ENCODE peak calls at places on chromosome 15, in four cellular contexts. One of them, this sample, is unnamed. For H3K9me3, the result is how much of the 10 kb centered on the place peaks cover.

GRCh38 chr15:53197426-53197839 is 407.3 kb upstream of the ONECUT1 start:
- DNase-seq in keratinocyte: no peak
- DNase-seq in ovary: peak
- DNase-seq in CD8-positive, alpha-beta T cell: no peak
- DNase-seq in this sample: no peak

GRCh38 chr15:35713733-35714132 is 167.8 kb upstream of the DPH6 start:
- DNase-seq in keratinocyte: peak
- DNase-seq in CD8-positive, alpha-beta T cell: no peak
- DNase-seq in ovary: no peak
- DNase-seq in this sample: no peak

GRCh38 chr15:63086271-63086670 is 35.4 kb upstream of the LACTB start:
- DNase-seq in keratinocyte: no peak
- DNase-seq in ovary: no peak
- DNase-seq in CD8-positive, alpha-beta T cell: no peak
- DNase-seq in this sample: no peak

GRCh38 chr15:44340410-44340809 is 51.9 kb downstream of the GOLM2 start:
- DNase-seq in keratinocyte: peak
- DNase-seq in ovary: no peak
- DNase-seq in CD8-positive, alpha-beta T cell: no peak
- DNase-seq in this sample: no peak

GRCh38 chr15:31467361-31467760 is 140.7 kb downstream of the KLF13 start:
- DNase-seq in ovary: peak
- DNase-seq in CD8-positive, alpha-beta T cell: no peak
- DNase-seq in keratinocyte: no peak
- DNase-seq in this sample: no peak

GRCh38 chr15:85943825-85944224 is 135.8 kb upstream of the AGBL1 start:
- DNase-seq in CD8-positive, alpha-beta T cell: no peak
- DNase-seq in ovary: no peak
- DNase-seq in keratinocyte: no peak
- DNase-seq in this sample: no peak

GRCh38 chr15:68578960-68579935 is at the start of gene CORO2B:
- DNase-seq in keratinocyte: no peak
- DNase-seq in ovary: peak
- DNase-seq in CD8-positive, alpha-beta T cell: no peak
- DNase-seq in this sample: no peak

GRCh38 chr15:80367094-80367493 is 37.1 kb upstream of the ARNT2 start:
- DNase-seq in CD8-positive, alpha-beta T cell: no peak
- DNase-seq in keratinocyte: no peak
- DNase-seq in ovary: no peak
- DNase-seq in this sample: no peak

GRCh38 chr15:58535894-58536293 is 104.1 kb downstream of the LIPC start:
- DNase-seq in keratinocyte: no peak
- DNase-seq in CD8-positive, alpha-beta T cell: no peak
- DNase-seq in ovary: no peak
- DNase-seq in this sample: no peak

GRCh38 chr15:40930430-40931299 is 1.5 kb downstream of the DLL4 start:
- DNase-seq in keratinocyte: no peak
- DNase-seq in CD8-positive, alpha-beta T cell: peak
- DNase-seq in ovary: peak
- DNase-seq in this sample: no peak

GRCh38 chr15:42456539-42456938 is 34.4 kb downstream of the ZNF106 start:
- DNase-seq in keratinocyte: no peak
- DNase-seq in ovary: no peak
- DNase-seq in CD8-positive, alpha-beta T cell: no peak
- DNase-seq in this sample: no peak

GRCh38 chr15:99703603-99704443 is 29.4 kb downstream of the LYSMD4 start:
- DNase-seq in ovary: peak
- DNase-seq in keratinocyte: peak
- DNase-seq in CD8-positive, alpha-beta T cell: no peak
- DNase-seq in this sample: peak

GRCh38 chr15:45499426-45499825 is 23.1 kb downstream of the SLC30A4 start:
- DNase-seq in ovary: no peak
- DNase-seq in CD8-positive, alpha-beta T cell: no peak
- DNase-seq in keratinocyte: no peak
- DNase-seq in this sample: no peak

GRCh38 chr15:85999658-86000057 is 80.0 kb upstream of the AGBL1 start:
- DNase-seq in ovary: no peak
- DNase-seq in keratinocyte: no peak
- DNase-seq in CD8-positive, alpha-beta T cell: no peak
- DNase-seq in this sample: no peak

GRCh38 chr15:88218557-88219214 is 37.9 kb downstream of the NTRK3 start:
- DNase-seq in ovary: no peak
- DNase-seq in CD8-positive, alpha-beta T cell: no peak
- DNase-seq in keratinocyte: no peak
- DNase-seq in this sample: no peak

GRCh38 chr15:42145546-42146455 is 10.6 kb downstream of the PLA2G4F start:
- DNase-seq in CD8-positive, alpha-beta T cell: no peak
- DNase-seq in keratinocyte: no peak
- DNase-seq in ovary: no peak
- DNase-seq in this sample: no peak

GRCh38 chr15:36356978-36357582 is 222.3 kb upstream of the CDIN1 start:
- DNase-seq in ovary: no peak
- DNase-seq in CD8-positive, alpha-beta T cell: no peak
- DNase-seq in keratinocyte: no peak
- DNase-seq in this sample: no peak

GRCh38 chr15:70198441-70199123 is 100.9 kb upstream of the TLE3 start:
- DNase-seq in CD8-positive, alpha-beta T cell: no peak
- DNase-seq in keratinocyte: no peak
- DNase-seq in ovary: no peak
- DNase-seq in this sample: no peak

GRCh38 chr15:54482251-54482650 is 504.0 kb downstream of the UNC13C start:
- DNase-seq in CD8-positive, alpha-beta T cell: no peak
- DNase-seq in keratinocyte: no peak
- DNase-seq in ovary: no peak
- DNase-seq in this sample: no peak

GRCh38 chr15:78974272-78974918 is 29.5 kb upstream of the CTSH start:
- DNase-seq in keratinocyte: no peak
- DNase-seq in CD8-positive, alpha-beta T cell: no peak
- DNase-seq in ovary: no peak
- DNase-seq in this sample: no peak

GRCh38 chr15:85741021-85741421 is 53.7 kb downstream of the KLHL25 start:
- DNase-seq in CD8-positive, alpha-beta T cell: no peak
- DNase-seq in keratinocyte: no peak
- DNase-seq in ovary: no peak
- DNase-seq in this sample: no peak

GRCh38 chr15:31080618-31081017 is 20.9 kb downstream of the TRPM1 start:
- DNase-seq in keratinocyte: no peak
- DNase-seq in ovary: peak
- DNase-seq in CD8-positive, alpha-beta T cell: peak
- DNase-seq in this sample: no peak

GRCh38 chr15:80464952-80465645 is 60.9 kb downstream of the ARNT2 start:
- DNase-seq in keratinocyte: no peak
- DNase-seq in ovary: no peak
- DNase-seq in CD8-positive, alpha-beta T cell: no peak
- DNase-seq in this sample: no peak

GRCh38 chr15:40238481-40238926 is 359 bp upstream of the PAK6 start:
- DNase-seq in CD8-positive, alpha-beta T cell: no peak
- DNase-seq in ovary: no peak
- DNase-seq in keratinocyte: no peak
- DNase-seq in this sample: no peak

GRCh38 chr15:85073556-85074194 is 92.0 kb downstream of the PDE8A start:
- DNase-seq in ovary: no peak
- DNase-seq in keratinocyte: no peak
- DNase-seq in CD8-positive, alpha-beta T cell: no peak
- DNase-seq in this sample: no peak

GRCh38 chr15:37907136-37907535 is 27.3 kb upstream of the TMCO5A start:
- DNase-seq in ovary: no peak
- DNase-seq in keratinocyte: no peak
- DNase-seq in CD8-positive, alpha-beta T cell: no peak
- DNase-seq in this sample: no peak

GRCh38 chr15:72271895-72272212 is 500 bp downstream of the PARP6 start:
- DNase-seq in CD8-positive, alpha-beta T cell: no peak
- DNase-seq in keratinocyte: no peak
- DNase-seq in ovary: no peak
- DNase-seq in this sample: no peak

GRCh38 chr15:31091531-31091930 is 10.0 kb downstream of the TRPM1 start:
- DNase-seq in CD8-positive, alpha-beta T cell: no peak
- DNase-seq in keratinocyte: no peak
- DNase-seq in ovary: no peak
- DNase-seq in this sample: no peak

GRCh38 chr15:69926721-69927120 is 171.0 kb downstream of the TLE3 start:
- DNase-seq in keratinocyte: no peak
- DNase-seq in CD8-positive, alpha-beta T cell: no peak
- DNase-seq in ovary: no peak
- DNase-seq in this sample: no peak

GRCh38 chr15:31047437-31047836 is 54.1 kb downstream of the TRPM1 start:
- DNase-seq in CD8-positive, alpha-beta T cell: no peak
- DNase-seq in keratinocyte: no peak
- DNase-seq in ovary: no peak
- DNase-seq in this sample: no peak

GRCh38 chr15:36005542-36005941 is 459.6 kb upstream of the DPH6 start:
- DNase-seq in ovary: no peak
- DNase-seq in keratinocyte: no peak
- DNase-seq in CD8-positive, alpha-beta T cell: no peak
- DNase-seq in this sample: no peak

GRCh38 chr15:75929799-75930565 is 26.3 kb downstream of the FBXO22 start:
- DNase-seq in ovary: no peak
- DNase-seq in keratinocyte: no peak
- DNase-seq in CD8-positive, alpha-beta T cell: no peak
- DNase-seq in this sample: no peak

GRCh38 chr15:45181491-45182285 is 6.1 kb downstream of the SHF start:
- DNase-seq in ovary: no peak
- DNase-seq in CD8-positive, alpha-beta T cell: no peak
- DNase-seq in keratinocyte: no peak
- DNase-seq in this sample: no peak

GRCh38 chr15:80977627-80978036 is 12.0 kb downstream of the MESD start:
- DNase-seq in keratinocyte: no peak
- DNase-seq in ovary: peak
- DNase-seq in CD8-positive, alpha-beta T cell: peak
- DNase-seq in this sample: no peak

GRCh38 chr15:69224383-69224782 is 63.9 kb downstream of the GLCE start:
- DNase-seq in CD8-positive, alpha-beta T cell: no peak
- DNase-seq in keratinocyte: no peak
- DNase-seq in ovary: no peak
- DNase-seq in this sample: no peak

GRCh38 chr15:32747886-32748285 is 30.1 kb downstream of the GREM1 start:
- DNase-seq in ovary: no peak
- DNase-seq in keratinocyte: no peak
- DNase-seq in CD8-positive, alpha-beta T cell: no peak
- DNase-seq in this sample: no peak

GRCh38 chr15:70066422-70066821 is 31.3 kb downstream of the TLE3 start:
- DNase-seq in ovary: no peak
- DNase-seq in CD8-positive, alpha-beta T cell: no peak
- DNase-seq in keratinocyte: no peak
- DNase-seq in this sample: no peak

GRCh38 chr15:57528940-57529565 is 62.7 kb upstream of the MYZAP start:
- DNase-seq in CD8-positive, alpha-beta T cell: no peak
- DNase-seq in keratinocyte: no peak
- DNase-seq in ovary: no peak
- DNase-seq in this sample: no peak

DNA sequence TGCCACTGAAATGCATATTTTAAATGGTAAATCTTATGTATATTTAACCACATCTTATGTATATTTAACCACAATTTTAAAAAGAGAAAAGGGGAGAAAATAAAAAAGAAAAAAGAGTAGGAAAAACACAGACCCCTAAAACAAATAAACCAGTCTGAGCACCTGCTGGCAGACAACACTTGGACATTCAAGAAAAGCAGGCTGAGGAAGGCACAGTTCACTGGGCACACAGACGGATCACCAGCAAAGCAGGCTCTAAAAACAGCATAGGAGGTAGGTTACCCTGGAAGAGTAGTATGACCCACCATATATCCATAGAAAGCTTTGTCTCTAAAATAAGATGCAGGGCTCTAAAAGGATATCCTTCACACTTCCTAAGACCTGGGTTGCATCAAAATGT is 27.0 kb downstream of the AAGAB start:
- DNase-seq in ovary: no peak
- DNase-seq in CD8-positive, alpha-beta T cell: no peak
- DNase-seq in keratinocyte: no peak
- DNase-seq in this sample: no peak
- H3K4me3 ChIP-seq in ovary: no peak
- H3K4me3 ChIP-seq in CD8-positive, alpha-beta T cell: no peak
- H3K4me3 ChIP-seq in keratinocyte: no peak
- H3K4me3 ChIP-seq in this sample: no peak

DNA sequence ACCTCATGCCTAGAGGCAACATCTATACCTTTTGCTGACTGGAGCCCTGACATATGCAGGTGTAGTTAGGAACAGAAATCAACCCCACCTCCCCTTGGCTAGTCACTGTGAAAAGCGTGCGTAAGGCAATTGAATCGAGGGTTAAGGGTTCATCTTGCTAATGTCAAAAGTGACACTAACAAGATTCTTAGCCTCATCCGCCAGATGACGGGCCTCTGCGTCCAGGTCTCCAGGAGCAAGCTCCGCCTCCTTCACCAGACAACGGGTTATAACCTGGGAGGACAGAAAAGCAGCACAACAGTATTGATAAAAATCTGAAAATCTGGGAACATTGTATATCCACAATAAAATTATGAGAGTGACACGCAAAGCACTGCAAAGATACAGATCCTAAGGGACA is 4.7 kb downstream of the SELENOS start:
- DNase-seq in CD8-positive, alpha-beta T cell: no peak
- DNase-seq in keratinocyte: no peak
- DNase-seq in ovary: no peak
- DNase-seq in this sample: no peak
- H3K27ac ChIP-seq in CD8-positive, alpha-beta T cell: no peak
- H3K27ac ChIP-seq in keratinocyte: no peak
- H3K27ac ChIP-seq in ovary: no peak
- H3K27ac ChIP-seq in this sample: no peak

GRCh38 chr15:27480141-27480530 is 509.2 kb downstream of the GABRG3 start:
- DNase-seq in ovary: no peak
- DNase-seq in CD8-positive, alpha-beta T cell: no peak
- DNase-seq in keratinocyte: no peak
- DNase-seq in this sample: no peak
- H3K9me3 ChIP-seq in ovary: under half
- H3K9me3 ChIP-seq in CD8-positive, alpha-beta T cell: under half
- H3K9me3 ChIP-seq in keratinocyte: under half
- H3K9me3 ChIP-seq in this sample: under half

DNA sequence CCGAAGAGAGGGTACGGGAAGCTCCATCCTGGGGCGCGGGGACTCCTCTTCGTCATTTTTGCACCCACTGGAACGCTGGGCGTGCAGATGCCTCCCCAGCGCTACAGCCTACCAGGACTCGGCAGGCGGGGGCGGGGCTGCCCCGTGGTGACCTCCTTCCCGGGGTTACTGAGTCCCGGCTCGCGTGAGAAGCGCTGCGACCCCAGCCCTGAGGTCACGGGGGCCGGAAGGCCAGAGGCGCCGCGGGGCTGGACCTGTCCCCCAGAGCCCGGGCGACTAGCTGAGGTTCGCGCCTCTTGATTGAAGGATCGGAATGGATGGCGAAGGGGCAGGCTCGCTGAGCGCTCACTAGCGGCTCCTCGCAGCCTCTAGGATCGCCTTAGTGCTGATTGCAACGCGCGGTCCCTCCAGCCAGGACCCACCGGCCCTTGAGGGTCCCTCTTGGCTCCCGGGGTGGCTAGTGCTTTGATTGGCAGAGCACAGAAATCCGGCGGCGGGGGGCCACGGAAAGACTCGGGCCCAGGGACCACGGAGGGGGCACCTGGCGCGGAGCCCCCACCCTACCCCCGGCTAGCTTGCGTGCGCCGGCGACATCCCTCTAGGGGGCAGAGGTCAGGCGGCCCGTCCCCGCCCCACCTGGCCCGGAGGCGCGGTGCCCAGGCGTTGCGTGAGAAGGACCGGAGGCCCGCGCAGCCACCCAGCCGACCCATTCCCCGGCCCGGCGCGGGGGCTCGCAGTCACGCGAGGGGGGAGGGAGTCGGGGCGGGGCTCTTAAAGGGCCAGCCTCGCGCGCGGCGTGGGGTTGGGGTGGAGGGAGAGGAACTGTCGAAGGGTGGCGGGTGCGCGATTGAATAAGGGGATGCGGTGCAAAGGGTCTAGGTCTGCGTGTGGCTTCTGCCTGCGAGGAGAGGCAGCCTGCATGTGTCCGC is 781 bp upstream of the CYP1A1 start:
- DNase-seq in CD8-positive, alpha-beta T cell: peak
- DNase-seq in ovary: peak
- DNase-seq in keratinocyte: no peak
- DNase-seq in this sample: peak
- H3K4me3 ChIP-seq in CD8-positive, alpha-beta T cell: peak
- H3K4me3 ChIP-seq in ovary: peak
- H3K4me3 ChIP-seq in keratinocyte: peak
- H3K4me3 ChIP-seq in this sample: peak

This sample was measured in CD4-positive, alpha-beta memory T cell.